ENCODE peak calls at places on chromosome 16, in nine cellular contexts. Z is activated CD4-positive, alpha-beta memory T cell treated with anti-CD3 and anti-CD28 coated beads, Interleukin-2, amount 10 ng/mL, durations not matched to agents 7 days and 5 days; D is ascending aorta; C is omental fat pad; H is Right ventricle myocardium superior; F is stimulated activated CD4-positive, alpha-beta T cell treated with anti-CD3 and anti-CD28 coated beads, Interleukin-4, amount 100 ng/mL, for 1 hour; Y is cardiac muscle cell; U is NCI-H748 treated with DMSO at 0.1 percent for 48 hours; B is GM23248. J is an unnamed sample.
A peak's percentile ranks its signal among the peaks of the same experiment; 100 is the strongest.

GRCh38 chr16:49158029-49158642 is 123.5 kb downstream of the CBLN1 start:
- DNase-seq in Y (peak; percentile 88), H (no peak), Z (peak; percentile 17), F (no peak), C (no peak), D (no peak), B (peak; percentile 29), U (no peak), J (no peak)

GRCh38 chr16:86913886-86914285 is 335.5 kb downstream of the FOXL1 start:
- DNase-seq in F (no peak), B (no peak), H (no peak), Z (no peak), C (no peak), Y (no peak), U (no peak), D (no peak), J (no peak)

GRCh38 chr16:21324267-21324666 is 46.2 kb upstream of the CRYM start:
- DNase-seq in D (no peak), H (no peak), C (no peak), U (no peak), Z (no peak), B (no peak), F (no peak), Y (no peak), J (no peak)

GRCh38 chr16:66224186-66224585 is 142.3 kb upstream of the CDH5 start:
- DNase-seq in B (no peak), D (no peak), C (no peak), U (no peak), Y (no peak), F (no peak), Z (no peak), H (no peak), J (no peak)

GRCh38 chr16:54208262-54208661 is 78.3 kb downstream of the IRX3 start:
- DNase-seq in H (no peak), B (peak; percentile 58), D (no peak), C (no peak), Y (no peak), F (no peak), Z (no peak), U (no peak), J (no peak)

GRCh38 chr16:2985457-2985856 is 5.2 kb upstream of the PKMYT1 start:
- DNase-seq in U (no peak), F (no peak), B (no peak), H (peak; percentile 66), Z (no peak), Y (no peak), D (no peak), C (no peak), J (no peak)

GRCh38 chr16:13298676-13299075 is 397.3 kb downstream of the SHISA9 start:
- DNase-seq in F (no peak), U (no peak), C (no peak), D (no peak), B (no peak), H (no peak), Y (no peak), Z (no peak), J (no peak)

GRCh38 chr16:56399492-56399891 is 25.9 kb downstream of the AMFR start:
- DNase-seq in C (no peak), Z (no peak), B (no peak), Y (no peak), D (no peak), H (no peak), F (no peak), U (no peak), J (no peak)

GRCh38 chr16:58658796-58659211 is 25.8 kb downstream of the SLC38A7 start:
- DNase-seq in Z (no peak), H (no peak), Y (no peak), B (peak; percentile 20), F (no peak), D (no peak), C (no peak), U (no peak), J (no peak)

GRCh38 chr16:54290203-54291106 is 3.9 kb upstream of the IRX3 start:
- DNase-seq in D (no peak), B (no peak), F (no peak), H (peak; percentile 44), Z (no peak), C (no peak), Y (peak; percentile 46), U (no peak), J (no peak)

GRCh38 chr16:79874391-79874790 is 273.9 kb upstream of the MAF start:
- DNase-seq in U (no peak), F (no peak), Y (no peak), D (no peak), B (no peak), C (no peak), Z (no peak), H (peak; percentile 64), J (no peak)

GRCh38 chr16:86073763-86074493 is 175.0 kb downstream of the IRF8 start:
- DNase-seq in F (no peak), H (peak; percentile 23), Z (no peak), Y (no peak), C (no peak), B (no peak), D (no peak), U (no peak), J (no peak)